ENCODE peak calls at places on chromosome 6, in nine cellular contexts. One of them, this sample, is unnamed.

GRCh38 chr6:155030148-155030720 is 35.1 kb downstream of the TIAM2 start:
- DNase-seq in endothelial cell: no peak
- DNase-seq in activated CD4-positive, alpha-beta T cell treated with anti-CD3 and anti-CD28 coated beads for 48 hours: no peak
- DNase-seq in GF-D8: no peak
- DNase-seq in left ventricle myocardium superior: no peak
- DNase-seq in NT2/D1: no peak
- DNase-seq in activated T-helper 9 cell treated with anti-CD3 and anti-CD28 coated beads, Interleukin-2, amount 50 U/mL, for 16 hours: no peak
- DNase-seq in kidney epithelial cell: no peak
- DNase-seq in stimulated activated CD8-positive, alpha-beta memory T cell treated with anti-CD3 and anti-CD28 coated beads, Interleukin-15, amount 100 ng/mL, for 24 hours: no peak
- DNase-seq in this sample: no peak

GRCh38 chr6:73282876-73283275 is 19.9 kb upstream of the KHDC1 start:
- DNase-seq in endothelial cell: no peak
- DNase-seq in activated CD4-positive, alpha-beta T cell treated with anti-CD3 and anti-CD28 coated beads for 48 hours: no peak
- DNase-seq in GF-D8: no peak
- DNase-seq in left ventricle myocardium superior: no peak
- DNase-seq in NT2/D1: no peak
- DNase-seq in activated T-helper 9 cell treated with anti-CD3 and anti-CD28 coated beads, Interleukin-2, amount 50 U/mL, for 16 hours: no peak
- DNase-seq in kidney epithelial cell: peak
- DNase-seq in stimulated activated CD8-positive, alpha-beta memory T cell treated with anti-CD3 and anti-CD28 coated beads, Interleukin-15, amount 100 ng/mL, for 24 hours: no peak
- DNase-seq in this sample: no peak

GRCh38 chr6:9173229-9173628 is 737.9 kb upstream of the SLC35B3 start:
- DNase-seq in endothelial cell: no peak
- DNase-seq in activated CD4-positive, alpha-beta T cell treated with anti-CD3 and anti-CD28 coated beads for 48 hours: no peak
- DNase-seq in GF-D8: no peak
- DNase-seq in left ventricle myocardium superior: no peak
- DNase-seq in NT2/D1: no peak
- DNase-seq in activated T-helper 9 cell treated with anti-CD3 and anti-CD28 coated beads, Interleukin-2, amount 50 U/mL, for 16 hours: no peak
- DNase-seq in kidney epithelial cell: no peak
- DNase-seq in stimulated activated CD8-positive, alpha-beta memory T cell treated with anti-CD3 and anti-CD28 coated beads, Interleukin-15, amount 100 ng/mL, for 24 hours: no peak
- DNase-seq in this sample: no peak

GRCh38 chr6:45513843-45514242 is 136.1 kb upstream of the SUPT3H start:
- DNase-seq in endothelial cell: no peak
- DNase-seq in activated CD4-positive, alpha-beta T cell treated with anti-CD3 and anti-CD28 coated beads for 48 hours: no peak
- DNase-seq in GF-D8: no peak
- DNase-seq in left ventricle myocardium superior: no peak
- DNase-seq in NT2/D1: no peak
- DNase-seq in activated T-helper 9 cell treated with anti-CD3 and anti-CD28 coated beads, Interleukin-2, amount 50 U/mL, for 16 hours: no peak
- DNase-seq in kidney epithelial cell: no peak
- DNase-seq in stimulated activated CD8-positive, alpha-beta memory T cell treated with anti-CD3 and anti-CD28 coated beads, Interleukin-15, amount 100 ng/mL, for 24 hours: no peak
- DNase-seq in this sample: no peak

GRCh38 chr6:27795697-27796494 is 116.3 kb downstream of the OR2B2 start:
- DNase-seq in endothelial cell: peak
- DNase-seq in activated CD4-positive, alpha-beta T cell treated with anti-CD3 and anti-CD28 coated beads for 48 hours: peak
- DNase-seq in GF-D8: peak
- DNase-seq in left ventricle myocardium superior: no peak
- DNase-seq in NT2/D1: no peak
- DNase-seq in activated T-helper 9 cell treated with anti-CD3 and anti-CD28 coated beads, Interleukin-2, amount 50 U/mL, for 16 hours: no peak
- DNase-seq in kidney epithelial cell: no peak
- DNase-seq in stimulated activated CD8-positive, alpha-beta memory T cell treated with anti-CD3 and anti-CD28 coated beads, Interleukin-15, amount 100 ng/mL, for 24 hours: no peak
- DNase-seq in this sample: peak

GRCh38 chr6:21309791-21310190 is 283.8 kb upstream of the SOX4 start:
- DNase-seq in endothelial cell: no peak
- DNase-seq in activated CD4-positive, alpha-beta T cell treated with anti-CD3 and anti-CD28 coated beads for 48 hours: no peak
- DNase-seq in GF-D8: no peak
- DNase-seq in left ventricle myocardium superior: no peak
- DNase-seq in NT2/D1: no peak
- DNase-seq in activated T-helper 9 cell treated with anti-CD3 and anti-CD28 coated beads, Interleukin-2, amount 50 U/mL, for 16 hours: no peak
- DNase-seq in kidney epithelial cell: no peak
- DNase-seq in stimulated activated CD8-positive, alpha-beta memory T cell treated with anti-CD3 and anti-CD28 coated beads, Interleukin-15, amount 100 ng/mL, for 24 hours: no peak
- DNase-seq in this sample: peak

GRCh38 chr6:135774006-135774405 is 77.5 kb upstream of the PDE7B start:
- DNase-seq in endothelial cell: no peak
- DNase-seq in activated CD4-positive, alpha-beta T cell treated with anti-CD3 and anti-CD28 coated beads for 48 hours: no peak
- DNase-seq in GF-D8: no peak
- DNase-seq in left ventricle myocardium superior: no peak
- DNase-seq in NT2/D1: no peak
- DNase-seq in activated T-helper 9 cell treated with anti-CD3 and anti-CD28 coated beads, Interleukin-2, amount 50 U/mL, for 16 hours: no peak
- DNase-seq in kidney epithelial cell: no peak
- DNase-seq in stimulated activated CD8-positive, alpha-beta memory T cell treated with anti-CD3 and anti-CD28 coated beads, Interleukin-15, amount 100 ng/mL, for 24 hours: no peak
- DNase-seq in this sample: no peak

GRCh38 chr6:35259946-35260626 is 551 bp downstream of the ZNF76 start:
- DNase-seq in endothelial cell: peak
- DNase-seq in activated CD4-positive, alpha-beta T cell treated with anti-CD3 and anti-CD28 coated beads for 48 hours: peak
- DNase-seq in GF-D8: peak
- DNase-seq in left ventricle myocardium superior: peak
- DNase-seq in NT2/D1: no peak
- DNase-seq in activated T-helper 9 cell treated with anti-CD3 and anti-CD28 coated beads, Interleukin-2, amount 50 U/mL, for 16 hours: peak
- DNase-seq in kidney epithelial cell: no peak
- DNase-seq in stimulated activated CD8-positive, alpha-beta memory T cell treated with anti-CD3 and anti-CD28 coated beads, Interleukin-15, amount 100 ng/mL, for 24 hours: peak
- DNase-seq in this sample: peak

GRCh38 chr6:128504003-128504654 is 16.3 kb downstream of the PTPRK start:
- DNase-seq in endothelial cell: no peak
- DNase-seq in activated CD4-positive, alpha-beta T cell treated with anti-CD3 and anti-CD28 coated beads for 48 hours: no peak
- DNase-seq in GF-D8: no peak
- DNase-seq in left ventricle myocardium superior: no peak
- DNase-seq in NT2/D1: no peak
- DNase-seq in activated T-helper 9 cell treated with anti-CD3 and anti-CD28 coated beads, Interleukin-2, amount 50 U/mL, for 16 hours: no peak
- DNase-seq in kidney epithelial cell: no peak
- DNase-seq in stimulated activated CD8-positive, alpha-beta memory T cell treated with anti-CD3 and anti-CD28 coated beads, Interleukin-15, amount 100 ng/mL, for 24 hours: no peak
- DNase-seq in this sample: no peak

GRCh38 chr6:148501178-148501590 is 158.5 kb downstream of the SASH1 start:
- DNase-seq in endothelial cell: no peak
- DNase-seq in activated CD4-positive, alpha-beta T cell treated with anti-CD3 and anti-CD28 coated beads for 48 hours: no peak
- DNase-seq in GF-D8: no peak
- DNase-seq in left ventricle myocardium superior: no peak
- DNase-seq in NT2/D1: no peak
- DNase-seq in activated T-helper 9 cell treated with anti-CD3 and anti-CD28 coated beads, Interleukin-2, amount 50 U/mL, for 16 hours: no peak
- DNase-seq in kidney epithelial cell: no peak
- DNase-seq in stimulated activated CD8-positive, alpha-beta memory T cell treated with anti-CD3 and anti-CD28 coated beads, Interleukin-15, amount 100 ng/mL, for 24 hours: no peak
- DNase-seq in this sample: no peak

This sample was measured in NCI-H345.